ENCODE peak calls at places on chromosomes 13 and 19, in five cellular contexts. P, D, U, O and R are unnamed samples.

GRCh38 chr13:113904411-113904810 is 40.5 kb upstream of the GAS6 start:
- DNase-seq in P (peak), D (no peak), U (no peak), O (peak), R (peak)

GRCh38 chr19:31340059-31341025 is 8.9 kb downstream of the TSHZ3 start:
- DNase-seq in P (no peak), D (no peak), U (no peak), O (no peak), R (no peak)

GRCh38 chr13:38687246-38688229 is 661 bp downstream of the FREM2 start:
- DNase-seq in P (no peak), D (peak), U (no peak), O (no peak), R (no peak)

GRCh38 chr13:21124853-21125252 is 51.5 kb downstream of the SKA3 start:
- DNase-seq in P (no peak), D (no peak), U (no peak), O (no peak), R (no peak)

GRCh38 chr19:54421521-54421920 is 6.3 kb downstream of the TTYH1 start:
- DNase-seq in P (no peak), D (no peak), U (no peak), O (no peak), R (no peak)

GRCh38 chr19:5131866-5132561 is 163.1 kb downstream of the KDM4B start:
- DNase-seq in P (peak), D (no peak), U (no peak), O (no peak), R (no peak)

GRCh38 chr19:48210005-48210404 is 39.5 kb downstream of the ZSWIM9 start:
- DNase-seq in P (no peak), D (no peak), U (no peak), O (no peak), R (no peak)

GRCh38 chr13:24165746-24166145 is 5.2 kb downstream of the SPATA13 start:
- DNase-seq in P (no peak), D (no peak), U (no peak), O (no peak), R (no peak)

GRCh38 chr19:51702103-51702753 is 9.1 kb downstream of the SPACA6 start:
- DNase-seq in P (peak), D (peak), U (no peak), O (peak), R (peak)

GRCh38 chr19:12331211-12331941 is 2.1 kb downstream of the ZNF563 start:
- DNase-seq in P (no peak), D (no peak), U (no peak), O (no peak), R (peak)

GRCh38 chr13:90447034-90447734 is 900.3 kb upstream of the MIR17HG start:
- DNase-seq in P (no peak), D (no peak), U (no peak), O (no peak), R (no peak)

GRCh38 chr19:41616785-41617621 is 9.9 kb downstream of the CEACAM4 start:
- DNase-seq in P (no peak), D (no peak), U (no peak), O (no peak), R (no peak)

GRCh38 chr13:104577029-104577820 is 1511.0 kb upstream of the SLC10A2 start:
- DNase-seq in P (no peak), D (no peak), U (no peak), O (no peak), R (no peak)